ENCODE peak calls at places on chromosomes 7 and 10, in four cellular contexts. C is body of pancreas, V is A549, W is cardiac muscle cell. Z is an unnamed sample.

GRCh38 chr7:128361463-128362441 is at the start of gene PRRT4:
- DNase-seq in C (peak), V (peak), W (peak), Z (peak)

GRCh38 chr7:33418251-33418701 is 288.9 kb downstream of the BBS9 start:
- DNase-seq in C (no peak), V (no peak), W (peak), Z (no peak)

GRCh38 chr7:135950972-135951371 is 26.2 kb downstream of the MTPN start:
- DNase-seq in C (no peak), V (no peak), W (no peak), Z (no peak)

GRCh38 chr10:31204090-31204489 is 114.9 kb upstream of the ZEB1 start:
- DNase-seq in C (no peak), V (no peak), W (peak), Z (no peak)

GRCh38 chr7:148588168-148588890 is 2.2 kb upstream of the C7orf33 start:
- DNase-seq in C (no peak), V (no peak), W (no peak), Z (no peak)

GRCh38 chr7:152435384-152436278 is at the start of gene KMT2C:
- DNase-seq in C (peak), V (peak), W (peak), Z (peak)

GRCh38 chr7:66930341-66930740 is 9.3 kb downstream of the TMEM248 start:
- DNase-seq in C (no peak), V (peak), W (peak), Z (no peak)

GRCh38 chr7:47609803-47610452 is 28.0 kb upstream of the TNS3 start:
- DNase-seq in C (no peak), V (peak), W (peak), Z (peak)

GRCh38 chr7:96720843-96721242 is 11.2 kb upstream of the SEM1 start:
- DNase-seq in C (no peak), V (no peak), W (peak), Z (no peak)

GRCh38 chr10:3852147-3852904 is 67.3 kb upstream of the KLF6 start:
- DNase-seq in C (peak), V (peak), W (peak), Z (peak)

GRCh38 chr10:90939648-90940047 is 18.8 kb upstream of the ANKRD1 start:
- DNase-seq in C (no peak), V (no peak), W (no peak), Z (no peak)

GRCh38 chr10:93386496-93387369 is 95.4 kb downstream of the MYOF start:
- DNase-seq in C (no peak), V (no peak), W (peak), Z (no peak)

GRCh38 chr7:81676105-81676811 is 93.6 kb downstream of the HGF start:
- DNase-seq in C (no peak), V (no peak), W (peak), Z (no peak)

GRCh38 chr7:41817386-41817785 is 114.5 kb upstream of the INHBA start:
- DNase-seq in C (no peak), V (no peak), W (peak), Z (no peak)

GRCh38 chr10:125482637-125483036 is 200.3 kb downstream of the TEX36 start:
- DNase-seq in C (no peak), V (no peak), W (no peak), Z (no peak)

GRCh38 chr7:73967832-73968295 is 60.1 kb upstream of the ELN start:
- DNase-seq in C (no peak), V (no peak), W (no peak), Z (no peak)

GRCh38 chr10:48475943-48476278 is 129.0 kb downstream of the ARHGAP22 start:
- DNase-seq in C (no peak), V (no peak), W (no peak), Z (no peak)

GRCh38 chr10:132270721-132271457 is 36.9 kb downstream of the STK32C start:
- DNase-seq in C (no peak), V (no peak), W (no peak), Z (no peak)

DNA sequence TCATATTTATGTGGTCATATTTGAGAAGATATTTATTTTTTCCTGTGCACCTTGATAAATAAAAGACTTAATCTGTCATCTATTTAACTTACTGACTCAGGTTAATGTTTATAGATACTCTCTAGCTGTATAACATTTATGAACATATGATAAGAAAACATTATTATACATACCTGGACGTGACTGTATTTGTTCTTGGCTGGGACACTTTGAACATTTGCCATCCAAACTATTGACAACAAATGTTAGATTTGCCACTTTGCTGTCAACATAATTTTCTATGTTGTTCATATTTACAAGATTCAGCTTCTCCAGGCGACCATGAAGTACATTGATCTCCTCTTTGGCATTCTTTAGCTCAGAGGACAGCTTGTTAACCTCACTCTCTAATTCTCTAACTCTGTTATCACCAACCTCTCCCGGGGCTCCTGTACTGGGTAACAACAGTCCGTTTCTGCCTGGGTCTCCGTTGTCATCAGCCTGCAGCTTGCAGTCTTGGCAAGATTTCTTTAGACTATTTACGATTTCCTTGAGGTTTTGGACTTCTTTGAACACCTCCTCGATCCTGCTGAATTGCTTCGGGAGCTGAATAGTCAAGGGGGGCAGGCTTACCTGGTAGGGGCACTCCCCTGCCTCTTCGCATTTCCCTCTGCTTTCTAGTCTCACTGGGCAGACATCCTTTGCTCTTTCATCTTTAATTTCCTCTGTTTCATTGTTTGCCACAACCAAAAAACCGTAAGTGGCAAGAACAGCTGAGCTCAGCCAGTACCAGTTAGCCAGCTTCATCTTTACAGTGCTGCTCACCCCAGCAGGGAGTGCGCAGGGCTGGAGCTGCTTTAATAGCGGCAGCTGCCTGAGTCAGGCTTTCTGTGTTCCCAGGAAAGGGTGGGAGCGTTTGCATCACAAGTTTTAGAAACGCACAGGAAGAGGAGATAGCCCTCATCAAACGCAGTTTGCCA is at the start of gene FGL2:
- DNase-seq in C (peak), V (no peak), W (peak), Z (peak)
- H3K4me3 ChIP-seq in C (no peak), V (no peak), W (peak), Z (peak)

DNA sequence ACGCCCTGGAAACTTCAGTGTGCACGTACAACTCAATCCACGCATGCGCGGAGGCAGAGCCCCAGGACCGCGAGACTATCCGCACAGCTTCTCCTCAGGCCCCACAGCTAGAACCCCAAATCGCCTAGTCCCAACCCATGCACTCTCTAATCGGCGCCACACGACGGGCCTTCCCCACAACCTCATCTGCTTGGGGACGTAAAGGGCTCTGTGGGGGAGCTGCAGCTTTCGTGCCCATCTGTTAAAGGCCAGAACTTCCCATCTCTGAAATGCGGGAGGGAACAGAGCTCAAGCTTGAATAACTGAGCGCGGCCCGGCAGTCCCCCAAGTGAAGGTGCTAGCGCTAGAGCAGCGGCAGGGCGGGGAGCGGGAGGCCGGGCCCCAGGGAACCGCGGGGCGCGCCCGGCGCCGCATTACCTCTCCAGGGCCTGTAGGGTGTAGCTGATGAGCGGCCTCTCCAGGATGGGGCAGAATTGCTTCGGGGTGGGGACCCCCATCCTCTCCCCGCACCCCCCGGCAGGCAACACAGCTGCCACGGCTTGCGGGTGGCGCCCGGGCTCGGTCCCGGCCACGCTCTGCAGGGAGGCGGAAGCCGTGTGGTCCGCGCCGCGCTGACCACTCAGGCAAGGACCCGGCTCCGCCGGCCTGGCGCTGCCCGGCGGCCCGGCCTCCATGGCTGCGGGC is 547 bp downstream of the CRPPA start:
- DNase-seq in C (peak), V (peak), W (peak), Z (peak)
- TF ChIP-seq CTCF in C (peak), V (peak), W (no peak), Z (no peak)

DNA sequence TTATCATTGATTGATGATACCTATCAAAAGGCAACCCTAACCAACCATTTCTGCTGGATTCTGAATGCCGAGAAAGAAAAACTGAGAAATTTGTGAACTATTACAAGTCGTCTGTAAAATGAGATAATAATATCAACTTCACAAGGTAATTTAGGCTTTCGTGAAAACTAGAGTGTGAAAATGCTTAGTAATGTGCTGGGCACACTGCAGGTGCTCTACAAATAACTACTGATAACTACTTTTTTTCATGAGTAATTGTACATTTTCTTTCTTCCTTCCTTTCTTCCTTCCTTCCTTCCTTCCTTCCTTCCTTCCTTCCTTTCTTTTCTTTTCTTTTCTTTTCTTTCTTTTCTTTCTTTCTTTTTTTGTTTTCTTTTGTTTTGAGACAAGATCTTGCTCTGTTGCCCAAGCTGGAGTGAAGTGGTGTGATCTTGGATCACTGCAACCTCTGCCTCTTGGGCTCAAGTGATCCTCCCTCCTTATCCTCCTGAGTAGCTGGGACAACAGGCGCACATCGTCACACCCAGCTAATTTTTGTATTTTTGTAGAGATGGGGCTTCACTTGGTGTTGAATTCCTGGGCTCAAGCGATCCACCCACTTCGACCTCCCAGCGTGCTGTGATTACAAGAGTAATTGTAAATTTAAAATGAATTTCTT is 42.9 kb downstream of the BMPR1A start:
- DNase-seq in C (no peak), V (no peak), W (no peak), Z (no peak)
- H3K27ac ChIP-seq in C (no peak), V (no peak), W (peak), Z (peak)

DNA sequence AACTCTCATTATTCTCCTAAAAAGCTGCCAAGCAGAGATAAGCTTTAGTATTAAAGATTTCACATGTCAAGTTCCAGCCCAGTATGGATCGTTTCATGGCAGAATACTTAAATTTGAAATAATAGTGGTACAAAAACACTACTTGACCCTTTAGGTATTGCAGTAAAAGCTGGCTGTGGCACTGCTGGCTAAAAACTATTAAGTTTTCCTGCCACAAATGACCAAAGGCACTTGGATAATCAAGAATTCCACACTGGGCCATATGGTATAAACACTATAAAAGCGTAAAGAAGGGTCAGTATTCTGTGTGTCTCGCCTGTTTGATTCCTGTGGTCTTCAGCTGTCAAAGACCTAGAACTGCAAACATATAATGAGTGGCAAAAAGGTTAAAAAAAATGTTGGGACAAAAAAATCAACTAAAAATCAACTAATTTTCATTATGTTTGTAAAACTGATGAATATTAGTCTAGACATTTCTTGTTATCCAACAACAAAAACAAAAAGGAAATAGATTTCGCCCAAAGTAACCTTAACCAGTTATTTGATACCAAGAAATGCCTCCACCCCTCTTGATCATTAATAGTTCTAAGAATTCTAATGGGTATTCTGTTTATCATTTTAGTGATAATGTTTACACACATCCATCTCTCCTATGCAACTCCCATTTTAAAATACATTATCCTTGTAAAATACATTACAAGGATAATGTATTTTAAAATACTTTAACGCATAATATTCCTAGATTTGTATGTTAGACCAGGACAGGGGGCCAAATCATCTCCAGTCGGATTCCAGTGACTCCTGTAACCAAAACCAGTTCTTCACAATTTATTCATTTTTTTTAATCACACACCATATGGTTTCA is 2.2 kb downstream of the CCDC71L start:
- DNase-seq in C (no peak), V (no peak), W (peak), Z (no peak)
- H3K4me3 ChIP-seq in C (peak), V (peak), W (peak), Z (peak)

DNA sequence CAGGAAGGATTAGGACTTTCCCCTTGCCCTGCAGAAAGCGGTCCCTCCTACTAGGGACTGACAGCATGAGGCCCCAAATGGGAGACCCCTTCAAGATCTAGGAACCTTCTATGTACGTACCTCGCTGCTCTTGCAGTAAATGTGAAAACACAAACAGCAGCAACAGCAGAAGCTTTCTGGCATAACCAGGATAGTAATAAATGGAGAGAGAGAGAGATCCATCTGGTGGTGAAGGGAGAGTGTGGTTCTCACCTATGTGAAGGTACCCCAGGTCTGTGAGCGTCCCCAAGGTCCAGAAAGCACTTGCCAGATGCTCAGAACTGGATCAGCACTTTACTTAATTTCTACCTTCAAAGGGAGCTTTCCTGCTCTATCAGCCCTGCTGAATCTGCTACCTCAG is 592.7 kb downstream of the PARD3 start:
- DNase-seq in C (no peak), V (no peak), W (no peak), Z (no peak)
- TF ChIP-seq CTCF in C (no peak), V (no peak), W (no peak), Z (no peak)

DNA sequence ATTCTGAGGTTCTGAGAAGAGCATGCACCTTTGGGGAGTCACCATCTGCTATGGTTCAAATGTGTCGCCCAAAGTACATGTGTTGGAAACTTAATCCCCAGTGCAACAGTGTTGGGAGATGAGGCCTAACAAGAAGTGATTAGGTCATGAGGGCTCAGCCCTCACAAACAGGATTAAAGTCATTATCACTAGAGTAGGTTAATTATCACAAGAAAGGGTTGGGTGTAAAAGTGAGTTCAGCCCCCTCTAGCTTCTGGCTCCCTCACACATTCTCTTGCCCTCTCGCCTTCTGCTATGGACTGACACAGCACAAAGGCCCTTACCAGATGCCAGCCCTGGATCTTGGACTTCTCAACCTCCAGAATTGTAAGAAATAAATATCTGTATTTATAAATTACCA is 100.3 kb upstream of the C10orf90 start:
- DNase-seq in C (no peak), V (no peak), W (no peak), Z (no peak)
- H3K27ac ChIP-seq in C (no peak), V (no peak), W (no peak), Z (no peak)

GRCh38 chr10:99235469-99235871 is at the start of gene HPSE2:
- DNase-seq in C (no peak), V (no peak), W (peak), Z (no peak)
- H3K4me3 ChIP-seq in C (no peak), V (peak), W (peak), Z (peak)

GRCh38 chr10:23530079-23530478 is 91.2 kb downstream of the OTUD1 start:
- DNase-seq in C (no peak), V (no peak), W (peak), Z (no peak)
- TF ChIP-seq CTCF in C (peak), V (no peak), W (peak), Z (no peak)